ENCODE peak calls at places on chromosomes 5 and 9, in five cellular contexts. S is NCI-H2029, G is sciatic nerve, B is fibroblast of lung, C is frontal cortex. I is an unnamed sample.

GRCh38 chr9:82513242-82513750 is 524.7 kb downstream of the SPATA31D1 start:
- DNase-seq in C (no peak), S (no peak), G (no peak), B (peak), I (no peak)

GRCh38 chr9:33019797-33020196 is 5.3 kb upstream of the DNAJA1 start:
- DNase-seq in B (no peak), S (no peak), G (no peak), C (no peak), I (no peak)

GRCh38 chr5:138466058-138466899 is 1.0 kb downstream of the EGR1 start:
- DNase-seq in S (no peak), B (peak), G (peak), C (no peak), I (peak)

GRCh38 chr5:84825616-84826015 is 440.9 kb upstream of the EDIL3 start:
- DNase-seq in S (no peak), C (no peak), G (no peak), B (peak), I (no peak)

GRCh38 chr9:136857166-136857565 is 5.0 kb downstream of the MAMDC4 start:
- DNase-seq in S (no peak), B (no peak), C (no peak), G (peak), I (no peak)

GRCh38 chr5:109250533-109251329 is 159.0 kb downstream of the PJA2 start:
- DNase-seq in G (no peak), B (no peak), C (no peak), S (no peak), I (no peak)

GRCh38 chr9:88258587-88258986 is 120.3 kb upstream of the SPATA31C2 start:
- DNase-seq in B (peak), S (no peak), C (no peak), G (peak), I (no peak)

GRCh38 chr5:79133657-79134451 is 22.2 kb downstream of the BHMT start:
- DNase-seq in C (peak), S (peak), B (peak), G (peak), I (peak)

GRCh38 chr5:24161559-24161958 is 483.2 kb downstream of the CDH10 start:
- DNase-seq in B (no peak), C (no peak), S (no peak), G (no peak), I (no peak)

GRCh38 chr9:89919171-89919681 is 314.4 kb downstream of the GADD45G start:
- DNase-seq in S (no peak), G (no peak), B (no peak), C (no peak), I (no peak)

GRCh38 chr5:146213210-146213838 is 9.9 kb downstream of the RBM27 start:
- DNase-seq in C (no peak), B (peak), G (no peak), S (peak), I (peak)

GRCh38 chr5:147512640-147513334 is 2.9 kb upstream of the DPYSL3 start:
- DNase-seq in B (no peak), S (peak), G (no peak), C (no peak), I (no peak)

GRCh38 chr9:70494221-70494620 is 79.8 kb upstream of the KLF9 start:
- DNase-seq in S (no peak), C (no peak), G (no peak), B (no peak), I (no peak)

I was measured in DMS79.